ENCODE peak calls at places on chromosomes 16 and 17, in ten cellular contexts. P, C, S, R, G, T, F, A, B and O are unnamed samples.

GRCh38 chr16:85553436-85554113 is 59.5 kb upstream of the GSE1 start:
- DNase-seq in C (peak), S (peak), R (peak), F (no peak), A (no peak), G (peak), T (peak), P (peak), B (peak), O (no peak)

GRCh38 chr17:31533546-31534155 is 142.2 kb downstream of the RAB11FIP4 start:
- DNase-seq in S (no peak), A (peak), T (peak), C (peak), R (peak), B (peak), F (no peak), P (peak), G (peak), O (no peak)

GRCh38 chr17:66354981-66355380 is 52.6 kb downstream of the PRKCA start:
- DNase-seq in G (no peak), R (peak), C (no peak), B (peak), P (no peak), F (no peak), A (peak), T (peak), S (no peak), O (no peak)

GRCh38 chr16:70483426-70483825 is 29.0 kb downstream of the FCSK start:
- DNase-seq in R (no peak), C (no peak), F (no peak), S (no peak), P (no peak), A (no peak), B (no peak), G (no peak), T (no peak), O (no peak)

GRCh38 chr17:76691379-76692191 is 19.2 kb downstream of the MXRA7 start:
- DNase-seq in B (no peak), S (no peak), G (no peak), F (no peak), C (no peak), T (no peak), R (no peak), A (no peak), P (no peak), O (no peak)

GRCh38 chr16:74771656-74772315 is 2.8 kb downstream of the FA2H start:
- DNase-seq in G (no peak), R (no peak), P (no peak), T (no peak), S (no peak), F (no peak), B (no peak), C (no peak), A (no peak), O (no peak)

GRCh38 chr17:46764709-46765401 is 53.6 kb downstream of the WNT3 start:
- DNase-seq in G (no peak), C (no peak), R (peak), T (peak), F (no peak), S (no peak), A (peak), B (peak), P (no peak), O (no peak)

GRCh38 chr16:19604911-19605310 is 49.4 kb downstream of the VPS35L start:
- DNase-seq in A (no peak), T (no peak), P (no peak), R (no peak), F (no peak), G (no peak), B (no peak), S (no peak), C (no peak), O (no peak)

GRCh38 chr17:71011389-71011788 is 842.1 kb downstream of the KCNJ2 start:
- DNase-seq in R (no peak), P (no peak), B (no peak), A (no peak), T (no peak), G (no peak), S (no peak), F (no peak), C (no peak), O (no peak)

GRCh38 chr17:41687828-41688640 is 651 bp upstream of the EIF1 start:
- DNase-seq in A (no peak), F (no peak), C (peak), G (no peak), B (no peak), R (no peak), S (peak), T (peak), P (peak), O (no peak)

GRCh38 chr16:71771571-71771970 is 37.1 kb downstream of the AP1G1 start:
- DNase-seq in S (no peak), P (no peak), R (no peak), G (no peak), C (no peak), T (no peak), B (no peak), F (no peak), A (peak), O (no peak)

GRCh38 chr17:62321451-62321850 is 58.9 kb upstream of the EFCAB3 start:
- DNase-seq in T (peak), F (no peak), G (no peak), P (no peak), B (peak), S (no peak), R (peak), C (no peak), A (no peak), O (no peak)

GRCh38 chr17:31549121-31549524 is 157.6 kb downstream of the RAB11FIP4 start:
- DNase-seq in F (no peak), G (peak), S (peak), R (no peak), P (no peak), C (no peak), A (no peak), B (no peak), T (peak), O (no peak)

GRCh38 chr17:56679767-56680422 is 86.4 kb downstream of the NOG start:
- DNase-seq in R (peak), B (no peak), S (no peak), T (no peak), F (no peak), P (no peak), C (no peak), G (no peak), A (peak), O (no peak)

GRCh38 chr16:74297296-74297665 is 667 bp downstream of the PSMD7 start:
- DNase-seq in F (no peak), P (peak), T (peak), B (peak), C (peak), S (peak), G (peak), R (peak), A (no peak), O (no peak)

GRCh38 chr17:68315930-68316329 is 24.6 kb downstream of the ARSG start:
- DNase-seq in A (no peak), T (no peak), B (no peak), C (no peak), P (no peak), S (no peak), F (no peak), G (no peak), R (no peak), O (no peak)

GRCh38 chr17:45277216-45277849 is 15.4 kb upstream of the SPATA32 start:
- DNase-seq in S (peak), F (peak), C (peak), R (peak), B (peak), P (peak), A (peak), T (peak), G (peak), O (peak)
- TF ChIP-seq CTCF in S (peak), F (peak), C (peak), R (peak), B (peak), P (peak), A (peak), T (peak), G (peak), O (peak)

DNA sequence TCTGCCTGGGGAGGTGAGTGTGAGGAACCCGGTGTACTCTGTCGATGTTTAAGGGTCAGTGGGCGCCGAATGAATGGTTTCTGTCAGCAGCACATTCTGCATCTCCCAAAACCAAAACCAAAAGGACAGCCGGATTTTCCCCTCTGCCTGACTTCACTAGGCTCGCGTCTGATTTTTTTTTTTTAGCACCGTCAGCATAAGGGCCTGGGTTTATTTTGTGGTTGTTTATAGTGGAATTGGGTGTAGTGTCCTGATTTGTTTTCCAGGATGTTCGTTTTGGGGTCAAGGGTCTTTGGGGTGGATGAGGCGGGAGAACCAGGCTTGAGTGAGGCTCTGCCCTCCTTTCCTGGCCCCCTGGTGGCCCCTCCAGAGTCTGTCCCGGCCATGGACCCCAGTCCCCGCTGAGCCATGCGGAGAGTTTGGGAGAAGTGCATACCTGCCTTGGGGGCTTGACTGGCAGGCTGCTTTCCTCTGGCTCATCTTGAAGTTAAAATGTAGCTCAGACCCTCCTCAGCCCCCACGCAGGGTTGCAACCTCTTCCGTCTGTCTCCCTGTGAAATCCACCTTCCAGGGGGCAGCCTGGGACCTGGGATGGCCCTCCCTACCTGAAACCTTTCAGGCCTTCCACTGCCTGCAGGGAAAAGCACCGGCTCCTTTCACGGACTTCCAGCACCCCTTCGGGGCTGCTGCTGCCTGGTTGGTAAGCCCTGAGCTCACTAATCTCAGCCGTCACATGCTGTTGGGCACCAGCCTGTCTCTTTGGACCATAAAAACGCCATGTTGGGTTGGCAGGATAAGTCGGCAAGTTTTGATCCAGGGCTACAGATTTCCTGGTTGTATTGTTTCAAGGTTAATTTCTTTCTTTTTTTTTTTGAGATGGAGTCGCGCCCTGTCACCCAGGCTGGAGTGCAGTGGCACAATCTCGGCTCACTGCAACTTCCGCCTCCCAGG is 60.2 kb downstream of the JPH3 start:
- DNase-seq in A (no peak), R (no peak), P (no peak), F (no peak), C (no peak), S (no peak), T (no peak), B (no peak), G (no peak), O (no peak)
- TF ChIP-seq CTCF in A (peak), R (no peak), P (peak), F (no peak), C (no peak), S (no peak), T (no peak), B (no peak), G (no peak), O (no peak)

GRCh38 chr17:15087946-15088345 is 177.2 kb downstream of the PMP22 start:
- DNase-seq in P (no peak), S (no peak), A (no peak), C (no peak), R (no peak), F (no peak), T (no peak), G (no peak), B (no peak), O (no peak)

GRCh38 chr17:15090533-15090932 is 174.6 kb downstream of the PMP22 start:
- DNase-seq in B (no peak), P (no peak), F (no peak), C (no peak), R (no peak), A (no peak), T (no peak), S (no peak), G (no peak), O (no peak)

GRCh38 chr17:15092762-15093161 is 172.4 kb downstream of the PMP22 start:
- DNase-seq in F (no peak), S (no peak), T (peak), A (peak), R (peak), B (peak), C (no peak), P (no peak), G (no peak), O (no peak)

GRCh38 chr17:15092261-15092660 is 172.9 kb downstream of the PMP22 start:
- DNase-seq in G (no peak), F (no peak), P (no peak), A (no peak), B (no peak), C (no peak), R (no peak), T (no peak), S (no peak), O (no peak)

DNA sequence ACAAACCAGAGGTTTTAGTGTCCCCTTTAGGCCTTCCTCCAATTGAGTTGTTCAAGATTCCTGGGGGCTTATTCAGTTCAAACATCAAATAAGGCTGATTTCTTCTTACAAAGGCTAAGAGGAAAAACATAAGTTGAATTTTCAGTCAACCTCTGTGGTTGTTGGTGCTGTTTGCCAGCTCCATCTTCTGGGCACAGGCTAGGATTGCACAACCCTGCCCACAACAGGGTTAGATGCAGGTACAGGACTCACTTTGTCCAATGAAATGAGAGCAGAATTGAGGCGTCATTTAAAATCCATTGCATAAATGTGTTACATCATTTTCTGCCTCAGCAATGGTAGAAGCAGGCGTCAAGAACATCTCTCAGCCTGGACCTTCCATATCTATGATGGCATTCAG is 173.3 kb downstream of the PMP22 start:
- DNase-seq in F (no peak), R (no peak), A (no peak), G (no peak), C (no peak), S (no peak), B (no peak), T (peak), P (peak), O (no peak)
- TF ChIP-seq CTCF in F (no peak), R (no peak), A (peak), G (peak), C (peak), S (no peak), B (no peak), T (peak), P (no peak), O (no peak)

DNA sequence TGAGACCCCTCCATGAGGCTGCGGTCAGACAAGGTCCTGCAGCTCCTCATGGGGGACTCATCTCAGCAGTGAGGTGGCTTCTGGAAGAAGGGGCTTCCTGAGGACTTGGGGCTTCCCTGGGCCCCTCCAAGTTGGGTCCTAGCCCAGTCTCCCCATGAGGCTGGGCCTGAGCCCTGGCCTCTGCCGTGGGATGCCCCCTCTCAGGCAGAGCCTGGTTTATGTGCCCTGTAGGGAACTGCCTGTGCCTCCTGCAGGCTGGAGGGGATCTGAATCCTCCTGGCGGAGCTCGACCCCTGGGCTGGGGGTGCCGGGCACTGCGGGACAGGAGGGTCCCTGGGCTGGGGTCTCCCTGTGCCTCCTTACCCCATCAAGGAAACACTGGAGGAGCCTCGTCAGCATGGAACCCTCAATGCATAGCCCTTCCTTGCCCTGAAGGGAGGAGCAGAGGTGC is 45.8 kb downstream of the TNFRSF13B start:
- DNase-seq in A (no peak), P (no peak), C (no peak), F (no peak), S (no peak), G (no peak), R (no peak), B (no peak), T (no peak), O (no peak)
- TF ChIP-seq CTCF in A (no peak), P (no peak), C (no peak), F (no peak), S (no peak), G (no peak), R (no peak), B (no peak), T (no peak), O (no peak)

DNA sequence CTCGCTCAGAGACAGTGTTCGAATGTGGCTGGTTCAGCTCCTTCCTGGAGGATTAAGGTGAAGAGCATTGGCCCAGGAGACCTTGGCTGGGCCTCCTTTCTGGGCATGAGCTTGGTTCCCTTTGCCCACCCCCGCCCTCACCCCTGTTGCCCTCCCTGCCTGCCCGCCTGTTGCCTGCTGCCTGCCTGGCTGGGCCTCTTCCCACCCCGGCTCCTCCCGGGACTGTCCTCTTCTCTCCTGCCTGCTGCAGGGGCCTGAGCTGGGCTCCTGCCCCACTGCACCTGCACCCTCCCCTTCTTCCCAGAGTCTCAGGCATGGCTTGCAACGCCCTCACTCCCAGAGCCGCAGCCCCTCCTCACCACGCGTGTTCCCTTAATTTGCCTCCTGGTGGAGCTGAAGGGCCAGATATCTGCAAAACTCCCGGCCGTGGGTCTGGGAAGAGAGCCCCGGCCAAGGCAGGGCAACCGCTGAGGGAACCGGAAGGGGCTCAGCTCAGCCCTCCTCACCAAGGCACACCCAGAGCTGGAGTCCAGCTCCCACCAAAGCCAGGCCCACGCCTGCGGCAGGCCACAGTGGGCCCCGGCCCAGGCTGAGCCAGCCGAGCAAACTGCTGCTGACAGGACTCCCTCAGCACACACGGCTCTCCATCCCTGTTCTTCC is 31.2 kb downstream of the MNT start:
- DNase-seq in F (no peak), C (no peak), T (no peak), G (no peak), B (no peak), S (no peak), R (no peak), A (no peak), P (no peak), O (no peak)
- TF ChIP-seq CTCF in F (no peak), C (peak), T (peak), G (no peak), B (no peak), S (no peak), R (no peak), A (no peak), P (no peak), O (no peak)

DNA sequence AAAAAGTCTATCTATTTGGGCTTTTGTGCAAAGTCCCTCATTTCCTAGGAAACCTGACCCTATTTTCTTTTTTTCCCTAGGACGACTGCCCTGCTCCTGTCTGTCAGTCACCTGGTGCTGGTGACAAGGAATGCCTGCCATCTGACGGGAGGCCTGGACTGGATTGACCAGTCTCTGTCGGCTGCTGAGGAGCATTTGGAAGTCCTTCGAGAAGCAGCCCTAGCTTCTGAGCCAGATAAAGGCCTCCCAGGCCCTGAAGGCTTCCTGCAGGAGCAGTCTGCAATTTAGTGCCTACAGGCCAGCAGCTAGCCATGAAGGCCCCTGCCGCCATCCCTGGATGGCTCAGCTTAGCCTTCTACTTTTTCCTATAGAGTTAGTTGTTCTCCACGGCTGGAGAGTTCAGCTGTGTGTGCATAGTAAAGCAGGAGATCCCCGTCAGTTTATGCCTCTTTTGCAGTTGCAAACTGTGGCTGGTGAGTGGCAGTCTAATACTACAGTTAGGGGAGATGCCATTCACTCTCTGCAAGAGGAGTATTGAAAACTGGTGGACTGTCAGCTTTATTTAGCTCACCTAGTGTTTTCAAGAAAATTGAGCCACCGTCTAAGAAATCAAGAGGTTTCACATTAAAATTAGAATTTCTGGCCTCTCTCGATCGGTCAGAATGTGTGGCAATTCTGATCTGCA is 12.9 kb downstream of the TMEM98 start:
- DNase-seq in F (no peak), P (no peak), C (no peak), B (no peak), R (no peak), S (no peak), A (no peak), T (no peak), G (no peak), O (no peak)
- TF ChIP-seq CTCF in F (no peak), P (no peak), C (no peak), B (no peak), R (no peak), S (no peak), A (no peak), T (no peak), G (no peak), O (no peak)

GRCh38 chr17:75077490-75078096 is 10.2 kb upstream of the SLC16A5 start:
- DNase-seq in G (no peak), T (no peak), C (peak), S (peak), B (no peak), P (peak), F (no peak), A (no peak), R (peak), O (no peak)
- TF ChIP-seq CTCF in G (no peak), T (no peak), C (no peak), S (no peak), B (no peak), P (no peak), F (no peak), A (peak), R (no peak), O (no peak)

GRCh38 chr16:58494981-58495860 is 4.7 kb upstream of the NDRG4 start:
- DNase-seq in P (peak), B (peak), F (peak), G (peak), C (peak), T (peak), R (peak), S (peak), A (peak), O (no peak)
- TF ChIP-seq CTCF in P (peak), B (peak), F (peak), G (peak), C (peak), T (peak), R (peak), S (no peak), A (peak), O (peak)

GRCh38 chr17:55436224-55437164 is 14.9 kb upstream of the MMD start:
- DNase-seq in F (no peak), C (no peak), A (no peak), S (no peak), R (no peak), T (no peak), P (no peak), G (no peak), B (no peak), O (no peak)
- TF ChIP-seq CTCF in F (no peak), C (no peak), A (no peak), S (no peak), R (no peak), T (no peak), P (no peak), G (no peak), B (no peak), O (no peak)

DNA sequence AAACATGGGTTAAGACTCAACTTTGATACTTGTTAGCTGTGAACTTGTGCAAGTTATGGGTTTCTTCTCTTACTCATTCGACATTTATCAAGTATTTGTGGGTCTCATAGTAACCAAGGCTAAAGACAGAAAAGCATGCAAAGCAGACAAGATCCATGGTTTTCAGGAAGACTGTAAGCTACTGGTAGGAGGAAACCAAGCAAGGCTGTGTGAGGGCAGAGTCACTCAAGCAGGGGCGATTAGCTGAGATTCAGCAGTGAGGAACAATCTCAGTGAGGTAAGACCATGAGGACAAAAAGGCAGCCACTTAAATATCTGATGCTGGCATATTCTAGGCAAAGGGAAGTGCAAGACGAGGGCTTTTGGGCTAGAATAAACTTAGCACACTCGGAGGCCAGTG is 29.5 kb downstream of the MBTD1 start:
- DNase-seq in G (no peak), S (no peak), F (no peak), C (no peak), R (peak), B (no peak), A (no peak), P (no peak), T (no peak), O (no peak)
- TF ChIP-seq CTCF in G (no peak), S (no peak), F (no peak), C (no peak), R (no peak), B (no peak), A (no peak), P (no peak), T (no peak), O (no peak)